ENCODE peak calls at places on chromosome 12, in seven cellular contexts. Q is astrocyte of the spinal cord, T is sigmoid colon, B is heart left ventricle, G is mucosa of descending colon, L is MM.1S, K is psoas muscle. Z is an unnamed sample.

GRCh38 chr12:10716704-10717315 is 6.3 kb downstream of the YBX3 start:
- DNase-seq in K (peak), L (no peak), B (peak), Q (peak), T (peak), G (peak), Z (no peak)

GRCh38 chr12:47938093-47938492 is 25.3 kb upstream of the TMEM106C start:
- DNase-seq in T (no peak), G (no peak), Q (peak), L (no peak), K (no peak), B (no peak), Z (no peak)

GRCh38 chr12:62256408-62257079 is 3.7 kb upstream of the USP15 start:
- DNase-seq in L (no peak), K (no peak), B (no peak), Q (no peak), G (no peak), T (no peak), Z (no peak)

GRCh38 chr12:65902504-65902903 is 78.2 kb downstream of the HMGA2 start:
- DNase-seq in L (no peak), T (no peak), B (no peak), G (no peak), K (no peak), Q (peak), Z (peak)

GRCh38 chr12:50291377-50291776 is 8.1 kb upstream of the LIMA1 start:
- DNase-seq in G (no peak), L (no peak), Q (no peak), T (no peak), B (no peak), K (no peak), Z (no peak)

GRCh38 chr12:32032205-32032810 is 73.1 kb downstream of the RESF1 start:
- DNase-seq in T (no peak), G (no peak), B (no peak), K (no peak), L (no peak), Q (peak), Z (no peak)

GRCh38 chr12:90868626-90869025 is 86.3 kb downstream of the CCER1 start:
- DNase-seq in Q (no peak), L (no peak), B (no peak), K (no peak), G (no peak), T (no peak), Z (no peak)

GRCh38 chr12:15268927-15269552 is 47.8 kb upstream of the RERG start:
- DNase-seq in B (no peak), K (no peak), T (peak), G (no peak), L (peak), Q (peak), Z (peak)

GRCh38 chr12:53098982-53099651 is 1.6 kb downstream of the IGFBP6 start:
- DNase-seq in K (peak), L (peak), Q (peak), T (peak), B (peak), G (peak), Z (peak)

GRCh38 chr12:108447168-108447840 is 67.8 kb upstream of the FICD start:
- DNase-seq in K (no peak), G (no peak), T (no peak), B (no peak), Q (no peak), L (no peak), Z (no peak)

GRCh38 chr12:80352476-80352875 is 91.6 kb upstream of the PTPRQ start:
- DNase-seq in L (no peak), B (no peak), Q (peak), G (no peak), K (no peak), T (no peak), Z (no peak)

GRCh38 chr12:104720346-104721064 is 237.6 kb downstream of the SLC41A2 start:
- DNase-seq in L (peak), T (no peak), G (peak), B (no peak), K (no peak), Q (peak), Z (no peak)

GRCh38 chr12:9367828-9368227 is 159.6 kb upstream of the PZP start:
- DNase-seq in K (no peak), T (no peak), G (no peak), Q (no peak), L (no peak), B (no peak), Z (no peak)

GRCh38 chr12:510071-510825 is 50.5 kb downstream of the B4GALNT3 start:
- DNase-seq in T (no peak), G (peak), B (no peak), Q (no peak), K (no peak), L (no peak), Z (no peak)
- H3K4me3 ChIP-seq in T (no peak), G (no peak), B (no peak), Q (no peak), K (no peak), L (no peak), Z (no peak)

DNA sequence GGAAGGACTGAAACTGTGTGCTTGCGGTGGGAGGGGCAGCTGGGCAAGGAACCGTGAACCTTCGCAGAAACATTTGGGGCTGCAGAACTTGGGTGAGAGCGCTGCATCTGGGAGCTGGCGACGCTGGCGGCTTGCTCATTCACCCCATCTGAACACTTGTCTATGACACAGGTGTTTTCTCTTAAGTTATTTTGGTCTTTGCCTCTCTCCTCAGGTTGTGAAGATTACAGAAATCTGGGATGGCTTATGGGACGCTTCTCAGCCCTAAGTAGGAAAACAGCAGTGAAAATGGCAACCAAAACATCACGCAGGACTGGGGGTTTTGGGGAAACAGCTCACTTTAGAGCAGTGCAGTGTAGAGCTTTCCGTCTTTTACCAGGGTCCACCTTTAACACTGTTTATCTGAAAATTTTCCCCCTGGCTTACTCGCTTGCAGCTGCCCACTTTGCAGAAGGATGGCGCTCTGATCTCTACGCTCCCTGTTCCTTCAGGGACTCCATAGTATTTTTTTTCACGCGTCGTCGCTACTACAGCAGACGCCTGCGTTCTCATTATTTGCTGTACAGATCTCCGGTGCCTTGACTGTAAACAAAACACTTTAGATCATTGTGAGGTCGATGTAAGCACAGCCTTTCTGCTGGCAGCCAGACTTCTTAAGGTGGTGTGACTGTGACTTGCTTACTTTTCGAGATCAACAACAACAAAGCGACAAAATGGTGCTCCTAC is 2.7 kb upstream of the CDKN1B start:
- DNase-seq in L (peak), T (no peak), B (peak), G (peak), K (no peak), Q (peak), Z (no peak)
- TF ChIP-seq CTCF in L (peak), T (peak), B (no peak), G (no peak), K (peak), Q (peak), Z (peak)

GRCh38 chr12:70660002-70660604 is 22.9 kb upstream of the PTPRB start:
- DNase-seq in Q (no peak), T (no peak), K (no peak), B (no peak), G (no peak), L (no peak), Z (no peak)

GRCh38 chr12:70659077-70659606 is 21.9 kb upstream of the PTPRB start:
- DNase-seq in T (no peak), K (no peak), B (no peak), Q (no peak), G (no peak), L (no peak), Z (no peak)

GRCh38 chr12:70660620-70661219 is 23.5 kb upstream of the PTPRB start:
- DNase-seq in Q (peak), G (no peak), B (no peak), K (no peak), L (peak), T (no peak), Z (no peak)

GRCh38 chr12:70661762-70662161 is 24.5 kb upstream of the PTPRB start:
- DNase-seq in T (no peak), G (no peak), Q (peak), B (no peak), L (no peak), K (no peak), Z (no peak)

GRCh38 chr12:70657621-70658286 is 20.5 kb upstream of the PTPRB start:
- DNase-seq in T (no peak), G (no peak), K (no peak), B (no peak), Q (no peak), L (no peak), Z (no peak)
- H3K4me3 ChIP-seq in T (no peak), G (no peak), K (no peak), B (no peak), Q (no peak), L (no peak), Z (no peak)

GRCh38 chr12:3225796-3226180 is 148.6 kb downstream of the TSPAN9 start:
- DNase-seq in L (no peak), G (no peak), B (peak), T (no peak), Q (no peak), K (no peak), Z (no peak)
- TF ChIP-seq CTCF in L (no peak), G (no peak), B (no peak), T (no peak), Q (no peak), K (no peak), Z (no peak)